ENCODE peak calls at places on chromosomes 4 and X, in nine cellular contexts. Y is transverse colon; I is posterior vena cava; U is frontal cortex; W is activated naive CD4-positive, alpha-beta T cell; E is cardiac fibroblast; F is effector memory CD4-positive, alpha-beta T cell; D is MM.1S; P is dorsolateral prefrontal cortex. A is an unnamed sample.

GRCh38 chr4:41693629-41694028 is 54.9 kb downstream of the PHOX2B start:
- DNase-seq in Y (no peak), I (no peak), U (no peak), W (no peak), E (peak; percentile 60), F (no peak), D (peak; percentile 55), P (no peak), A (no peak)

GRCh38 chr4:158172558-158173258 is at the start of gene GASK1B:
- DNase-seq in Y (peak; percentile 50), I (no peak), U (no peak), W (no peak), E (peak; percentile 83), F (no peak), D (peak; percentile 59), P (no peak), A (no peak)

GRCh38 chr4:51845055-51845426 is 2.1 kb downstream of the DCUN1D4 start:
- DNase-seq in Y (no peak), I (no peak), U (no peak), W (no peak), E (no peak), F (no peak), D (no peak), P (no peak), A (no peak)

GRCh38 chr4:173001571-173001970 is 167.0 kb upstream of the GALNT7 start:
- DNase-seq in Y (no peak), I (no peak), U (no peak), W (no peak), E (peak; percentile 88), F (no peak), D (no peak), P (no peak), A (no peak)

GRCh38 chr4:176545886-176546285 is 226.1 kb downstream of the SPCS3 start:
- DNase-seq in Y (no peak), I (no peak), U (no peak), W (no peak), E (peak; percentile 80), F (no peak), D (no peak), P (no peak), A (no peak)

GRCh38 chr4:1412376-1413220 is 6.4 kb upstream of the NKX1-1 start:
- DNase-seq in Y (no peak), I (peak; percentile 62), U (no peak), W (no peak), E (no peak), F (no peak), D (no peak), P (no peak), A (peak; percentile 67)

GRCh38 chr4:89117115-89117514 is 5.8 kb downstream of the TIGD2 start:
- DNase-seq in Y (no peak), I (no peak), U (no peak), W (no peak), E (no peak), F (no peak), D (no peak), P (no peak), A (no peak)

GRCh38 chrX:41822917-41823316 is 98.9 kb downstream of the GPR82 start:
- DNase-seq in Y (no peak), I (no peak), U (no peak), W (no peak), E (no peak), F (no peak), D (no peak), P (no peak), A (no peak)

GRCh38 chr4:52234539-52235174 is 183.6 kb downstream of the SPATA18 start:
- DNase-seq in Y (no peak), I (no peak), U (peak; percentile 16), W (no peak), E (peak; percentile 56), F (no peak), D (no peak), P (no peak), A (no peak)

GRCh38 chrX:24902808-24903207 is 113.0 kb downstream of the ARX start:
- DNase-seq in Y (no peak), I (no peak), U (no peak), W (no peak), E (peak; percentile 78), F (no peak), D (no peak), P (no peak), A (no peak)